ENCODE peak calls at places on chromosomes 16 and 17, in seven cellular contexts. One of them, this sample, is unnamed. For H3K4me1, the result is how much of the 10 kb centered on the place peaks cover.

GRCh38 chr17:50107790-50108414 is 12.8 kb downstream of the PDK2 start:
- DNase-seq in hepatocyte: no peak
- DNase-seq in lung: no peak
- DNase-seq in CD8-positive, alpha-beta T cell: no peak
- DNase-seq in tibial nerve: no peak
- DNase-seq in adrenal gland: no peak
- DNase-seq in heart right ventricle: no peak
- DNase-seq in this sample: no peak

GRCh38 chr17:4900231-4901107 is 1.1 kb downstream of the C17orf107 start:
- DNase-seq in hepatocyte: no peak
- DNase-seq in lung: no peak
- DNase-seq in CD8-positive, alpha-beta T cell: peak
- DNase-seq in tibial nerve: no peak
- DNase-seq in adrenal gland: no peak
- DNase-seq in heart right ventricle: no peak
- DNase-seq in this sample: no peak

GRCh38 chr16:22001591-22001990 is 675 bp upstream of the PDZD9 start:
- DNase-seq in hepatocyte: no peak
- DNase-seq in lung: no peak
- DNase-seq in CD8-positive, alpha-beta T cell: no peak
- DNase-seq in tibial nerve: no peak
- DNase-seq in adrenal gland: no peak
- DNase-seq in heart right ventricle: no peak
- DNase-seq in this sample: no peak

GRCh38 chr17:67046398-67046797 is 2.0 kb downstream of the CACNG1 start:
- DNase-seq in hepatocyte: no peak
- DNase-seq in lung: no peak
- DNase-seq in CD8-positive, alpha-beta T cell: no peak
- DNase-seq in tibial nerve: no peak
- DNase-seq in adrenal gland: no peak
- DNase-seq in heart right ventricle: no peak
- DNase-seq in this sample: no peak

GRCh38 chr17:880074-880870 is 98.1 kb downstream of the MRM3 start:
- DNase-seq in hepatocyte: no peak
- DNase-seq in lung: no peak
- DNase-seq in CD8-positive, alpha-beta T cell: no peak
- DNase-seq in tibial nerve: no peak
- DNase-seq in adrenal gland: no peak
- DNase-seq in heart right ventricle: peak
- DNase-seq in this sample: no peak

GRCh38 chr17:2693561-2694380 is 17.8 kb downstream of the CLUH start:
- DNase-seq in hepatocyte: no peak
- DNase-seq in lung: no peak
- DNase-seq in CD8-positive, alpha-beta T cell: no peak
- DNase-seq in tibial nerve: no peak
- DNase-seq in adrenal gland: peak
- DNase-seq in heart right ventricle: no peak
- DNase-seq in this sample: no peak

GRCh38 chr17:15981208-15981607 is 18.3 kb downstream of the ZSWIM7 start:
- DNase-seq in hepatocyte: no peak
- DNase-seq in lung: no peak
- DNase-seq in CD8-positive, alpha-beta T cell: no peak
- DNase-seq in tibial nerve: no peak
- DNase-seq in adrenal gland: no peak
- DNase-seq in heart right ventricle: no peak
- DNase-seq in this sample: no peak

GRCh38 chr17:47704116-47704515 is 10.2 kb downstream of the TBKBP1 start:
- DNase-seq in hepatocyte: no peak
- DNase-seq in lung: no peak
- DNase-seq in CD8-positive, alpha-beta T cell: no peak
- DNase-seq in tibial nerve: no peak
- DNase-seq in adrenal gland: no peak
- DNase-seq in heart right ventricle: no peak
- DNase-seq in this sample: no peak

GRCh38 chr17:43720311-43721060 is 38.1 kb downstream of the SOST start:
- DNase-seq in hepatocyte: peak
- DNase-seq in lung: peak
- DNase-seq in CD8-positive, alpha-beta T cell: peak
- DNase-seq in tibial nerve: peak
- DNase-seq in adrenal gland: peak
- DNase-seq in heart right ventricle: peak
- DNase-seq in this sample: no peak

GRCh38 chr17:46854948-46855347 is 3.6 kb downstream of the WNT9B start:
- DNase-seq in hepatocyte: no peak
- DNase-seq in lung: no peak
- DNase-seq in CD8-positive, alpha-beta T cell: no peak
- DNase-seq in tibial nerve: no peak
- DNase-seq in adrenal gland: no peak
- DNase-seq in heart right ventricle: no peak
- DNase-seq in this sample: no peak

GRCh38 chr17:50514388-50514787 is 6.1 kb downstream of the MYCBPAP start:
- DNase-seq in hepatocyte: no peak
- DNase-seq in lung: no peak
- DNase-seq in CD8-positive, alpha-beta T cell: no peak
- DNase-seq in tibial nerve: no peak
- DNase-seq in adrenal gland: no peak
- DNase-seq in heart right ventricle: no peak
- DNase-seq in this sample: no peak

GRCh38 chr16:2874584-2875362 is 8.2 kb upstream of the FLYWCH2 start:
- DNase-seq in hepatocyte: peak
- DNase-seq in lung: peak
- DNase-seq in CD8-positive, alpha-beta T cell: peak
- DNase-seq in tibial nerve: peak
- DNase-seq in adrenal gland: peak
- DNase-seq in heart right ventricle: peak
- DNase-seq in this sample: no peak

GRCh38 chr17:81417879-81418709 is 22.8 kb downstream of the BAHCC1 start:
- DNase-seq in hepatocyte: no peak
- DNase-seq in lung: no peak
- DNase-seq in CD8-positive, alpha-beta T cell: no peak
- DNase-seq in tibial nerve: no peak
- DNase-seq in adrenal gland: no peak
- DNase-seq in heart right ventricle: no peak
- DNase-seq in this sample: no peak

GRCh38 chr17:81416612-81417011 is 21.4 kb downstream of the BAHCC1 start:
- DNase-seq in hepatocyte: no peak
- DNase-seq in lung: no peak
- DNase-seq in CD8-positive, alpha-beta T cell: no peak
- DNase-seq in tibial nerve: no peak
- DNase-seq in adrenal gland: no peak
- DNase-seq in heart right ventricle: no peak
- DNase-seq in this sample: no peak

GRCh38 chr17:81418710-81419332 is 23.6 kb downstream of the BAHCC1 start:
- DNase-seq in hepatocyte: no peak
- DNase-seq in lung: no peak
- DNase-seq in CD8-positive, alpha-beta T cell: no peak
- DNase-seq in tibial nerve: no peak
- DNase-seq in adrenal gland: no peak
- DNase-seq in heart right ventricle: no peak
- DNase-seq in this sample: no peak

GRCh38 chr17:81415681-81416080 is 20.4 kb downstream of the BAHCC1 start:
- DNase-seq in hepatocyte: no peak
- DNase-seq in lung: no peak
- DNase-seq in CD8-positive, alpha-beta T cell: no peak
- DNase-seq in tibial nerve: no peak
- DNase-seq in adrenal gland: no peak
- DNase-seq in heart right ventricle: no peak
- DNase-seq in this sample: no peak

DNA sequence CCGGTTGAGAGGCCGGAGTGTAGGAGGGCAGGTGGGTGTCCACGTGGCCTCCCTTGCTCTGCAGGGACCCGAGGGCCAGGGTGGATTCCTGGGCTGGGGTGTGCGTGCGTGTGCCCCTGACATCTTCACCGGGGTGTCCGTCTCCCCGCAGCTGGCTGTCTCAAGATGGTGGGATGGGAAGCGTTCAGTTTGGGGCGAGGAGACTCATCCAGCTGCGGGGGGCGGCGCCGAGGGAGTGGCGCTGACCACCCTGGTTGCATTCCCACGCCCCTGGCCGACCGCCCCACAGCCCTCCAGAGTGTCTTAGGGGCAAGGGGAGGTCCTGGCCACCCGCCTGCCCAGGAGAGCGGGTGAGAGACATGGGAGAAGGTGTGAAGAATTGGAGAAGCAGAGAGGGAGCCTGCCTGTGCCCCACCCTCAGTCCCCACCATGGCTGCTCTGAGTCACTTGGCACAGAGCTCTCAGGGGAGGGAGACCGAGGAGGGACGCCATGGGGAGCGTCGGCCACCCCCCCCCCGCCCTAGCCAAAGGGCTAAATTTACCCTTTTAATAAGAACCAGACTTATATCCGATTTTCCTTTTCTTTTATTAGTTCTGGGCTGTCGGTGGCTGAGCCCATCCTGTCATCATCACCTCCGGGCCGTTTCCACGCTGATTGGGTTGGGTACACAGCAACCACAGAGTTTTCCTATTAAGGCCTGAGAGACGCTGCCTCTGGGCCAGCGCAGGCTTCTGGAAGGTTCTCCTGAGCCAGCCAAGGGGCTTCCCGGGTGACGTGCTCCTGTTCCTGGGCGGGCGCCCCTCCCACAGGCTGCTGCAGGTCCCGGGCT is 22.0 kb downstream of the BAHCC1 start:
- DNase-seq in hepatocyte: peak
- DNase-seq in lung: no peak
- DNase-seq in CD8-positive, alpha-beta T cell: no peak
- DNase-seq in tibial nerve: no peak
- DNase-seq in adrenal gland: no peak
- DNase-seq in heart right ventricle: no peak
- DNase-seq in this sample: no peak
- H3K4me1 ChIP-seq in hepatocyte: under half
- H3K4me1 ChIP-seq in lung: under half
- H3K4me1 ChIP-seq in CD8-positive, alpha-beta T cell: under half
- H3K4me1 ChIP-seq in tibial nerve: under half
- H3K4me1 ChIP-seq in adrenal gland: half or more
- H3K4me1 ChIP-seq in heart right ventricle: half or more
- H3K4me1 ChIP-seq in this sample: under half

GRCh38 chr17:32383926-32384434 is 34.0 kb downstream of the ZNF207 start:
- DNase-seq in hepatocyte: no peak
- DNase-seq in lung: no peak
- DNase-seq in CD8-positive, alpha-beta T cell: no peak
- DNase-seq in tibial nerve: no peak
- DNase-seq in adrenal gland: no peak
- DNase-seq in heart right ventricle: no peak
- DNase-seq in this sample: no peak

GRCh38 chr17:32385121-32385520 is 35.2 kb downstream of the ZNF207 start:
- DNase-seq in hepatocyte: no peak
- DNase-seq in lung: no peak
- DNase-seq in CD8-positive, alpha-beta T cell: no peak
- DNase-seq in tibial nerve: no peak
- DNase-seq in adrenal gland: no peak
- DNase-seq in heart right ventricle: no peak
- DNase-seq in this sample: no peak

GRCh38 chr17:32385971-32386370 is 36.0 kb downstream of the ZNF207 start:
- DNase-seq in hepatocyte: no peak
- DNase-seq in lung: no peak
- DNase-seq in CD8-positive, alpha-beta T cell: no peak
- DNase-seq in tibial nerve: no peak
- DNase-seq in adrenal gland: no peak
- DNase-seq in heart right ventricle: no peak
- DNase-seq in this sample: no peak

GRCh38 chr17:32386844-32387243 is 36.9 kb downstream of the ZNF207 start:
- DNase-seq in hepatocyte: no peak
- DNase-seq in lung: no peak
- DNase-seq in CD8-positive, alpha-beta T cell: no peak
- DNase-seq in tibial nerve: no peak
- DNase-seq in adrenal gland: no peak
- DNase-seq in heart right ventricle: no peak
- DNase-seq in this sample: no peak

DNA sequence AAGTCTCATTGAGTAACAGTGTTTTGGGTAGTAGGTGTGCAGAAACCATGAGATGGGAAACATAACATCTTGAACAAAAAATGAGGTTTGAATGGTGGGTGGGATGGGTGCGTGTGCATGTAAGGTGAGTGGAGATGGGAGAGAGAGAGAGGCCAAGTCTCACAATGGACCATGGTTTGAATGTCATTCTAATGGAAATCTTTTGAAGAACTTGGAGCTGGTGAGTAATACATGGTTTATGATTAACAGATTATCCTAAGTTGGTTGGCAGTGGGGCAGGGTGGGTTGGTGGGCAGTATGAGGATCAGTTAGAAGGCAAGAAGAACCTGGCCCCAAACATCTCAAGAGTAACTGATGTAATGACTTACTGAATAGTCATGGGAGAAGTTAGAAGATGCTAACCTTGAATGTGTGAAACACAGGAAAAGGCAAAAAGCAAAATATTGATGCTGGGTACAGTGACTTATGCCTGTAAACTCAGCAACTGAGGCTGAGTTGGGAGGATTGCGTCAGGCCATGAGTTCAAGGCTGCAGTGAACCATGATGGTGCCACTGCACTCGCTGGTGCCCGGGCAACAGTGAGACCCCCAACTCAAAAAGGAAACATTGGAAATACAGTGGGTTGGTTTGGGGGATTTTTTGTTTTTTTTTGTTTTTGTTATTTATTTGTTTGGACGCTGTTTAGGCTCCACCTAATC is 32.7 kb downstream of the ZNF207 start:
- DNase-seq in hepatocyte: no peak
- DNase-seq in lung: no peak
- DNase-seq in CD8-positive, alpha-beta T cell: no peak
- DNase-seq in tibial nerve: no peak
- DNase-seq in adrenal gland: no peak
- DNase-seq in heart right ventricle: no peak
- DNase-seq in this sample: no peak
- H3K4me1 ChIP-seq in hepatocyte: under half
- H3K4me1 ChIP-seq in lung: under half
- H3K4me1 ChIP-seq in CD8-positive, alpha-beta T cell: under half
- H3K4me1 ChIP-seq in tibial nerve: under half
- H3K4me1 ChIP-seq in adrenal gland: under half
- H3K4me1 ChIP-seq in heart right ventricle: under half
- H3K4me1 ChIP-seq in this sample: under half

DNA sequence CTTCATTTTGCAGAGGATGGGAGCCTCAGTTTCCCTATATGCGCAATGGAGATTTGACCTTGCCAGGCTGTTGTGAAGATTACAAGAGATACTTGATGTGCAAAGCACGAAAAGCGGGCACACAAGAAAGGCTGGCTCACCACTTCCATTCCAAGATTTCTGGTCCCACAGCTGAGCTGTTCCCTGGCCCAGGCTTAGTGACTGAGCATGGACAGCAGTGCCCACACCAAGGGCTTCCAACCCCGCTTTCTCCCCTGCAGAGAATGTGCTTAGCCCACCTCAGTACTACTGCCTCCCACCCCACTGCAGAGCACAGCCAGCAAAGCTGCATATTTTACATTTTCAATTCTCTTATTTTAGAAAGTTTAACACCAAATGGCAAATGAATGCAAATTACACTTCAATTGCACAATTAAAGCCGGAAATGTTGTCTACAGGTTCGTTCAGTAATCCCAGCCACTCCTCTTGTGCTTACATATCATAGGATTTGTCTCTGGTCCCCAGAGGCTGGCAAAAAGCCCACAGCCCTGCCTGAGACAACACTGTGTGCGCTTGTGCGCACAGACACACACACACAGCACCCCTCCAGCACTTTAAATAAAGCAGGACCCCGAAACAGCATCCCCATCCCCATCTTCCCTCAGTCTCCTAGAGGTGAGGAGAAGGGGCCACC is 51.8 kb downstream of the VAC14 start:
- DNase-seq in hepatocyte: no peak
- DNase-seq in lung: no peak
- DNase-seq in CD8-positive, alpha-beta T cell: no peak
- DNase-seq in tibial nerve: no peak
- DNase-seq in adrenal gland: no peak
- DNase-seq in heart right ventricle: no peak
- DNase-seq in this sample: no peak
- H3K4me1 ChIP-seq in hepatocyte: under half
- H3K4me1 ChIP-seq in lung: under half
- H3K4me1 ChIP-seq in CD8-positive, alpha-beta T cell: under half
- H3K4me1 ChIP-seq in tibial nerve: half or more
- H3K4me1 ChIP-seq in adrenal gland: half or more
- H3K4me1 ChIP-seq in heart right ventricle: half or more
- H3K4me1 ChIP-seq in this sample: under half

GRCh38 chr16:30136971-30137601 is 14.1 kb upstream of the MAPK3 start:
- DNase-seq in hepatocyte: no peak
- DNase-seq in lung: no peak
- DNase-seq in CD8-positive, alpha-beta T cell: no peak
- DNase-seq in tibial nerve: no peak
- DNase-seq in adrenal gland: no peak
- DNase-seq in heart right ventricle: no peak
- DNase-seq in this sample: no peak
- H3K4me1 ChIP-seq in hepatocyte: under half
- H3K4me1 ChIP-seq in lung: under half
- H3K4me1 ChIP-seq in CD8-positive, alpha-beta T cell: under half
- H3K4me1 ChIP-seq in tibial nerve: under half
- H3K4me1 ChIP-seq in adrenal gland: under half
- H3K4me1 ChIP-seq in heart right ventricle: under half
- H3K4me1 ChIP-seq in this sample: under half